ENCODE peak calls at places on chromosomes 3 and 15, in four cellular contexts. One of them, this sample, is unnamed.

GRCh38 chr3:117399311-117400068 is 689.9 kb downstream of the TUSC7 start:
- DNase-seq in body of pancreas: peak
- DNase-seq in heart left ventricle: no peak
- DNase-seq in K562: no peak
- DNase-seq in this sample: no peak

GRCh38 chr3:13508496-13508895 is 28.4 kb downstream of the HDAC11 start:
- DNase-seq in heart left ventricle: no peak
- DNase-seq in body of pancreas: no peak
- DNase-seq in K562: no peak
- DNase-seq in this sample: no peak

GRCh38 chr3:122786067-122786466 is 7.6 kb downstream of the HSPBAP1 start:
- DNase-seq in K562: no peak
- DNase-seq in body of pancreas: no peak
- DNase-seq in heart left ventricle: no peak
- DNase-seq in this sample: no peak

GRCh38 chr15:88586401-88587162 is 34.6 kb upstream of the AEN start:
- DNase-seq in heart left ventricle: no peak
- DNase-seq in body of pancreas: no peak
- DNase-seq in K562: no peak
- DNase-seq in this sample: no peak

GRCh38 chr15:71066983-71067382 is 48.3 kb upstream of the THSD4 start:
- DNase-seq in K562: no peak
- DNase-seq in heart left ventricle: no peak
- DNase-seq in body of pancreas: peak
- DNase-seq in this sample: no peak

GRCh38 chr15:62869116-62869515 is 173.4 kb upstream of the TPM1 start:
- DNase-seq in heart left ventricle: no peak
- DNase-seq in K562: no peak
- DNase-seq in body of pancreas: no peak
- DNase-seq in this sample: no peak

GRCh38 chr15:69059170-69059943 is 44.9 kb downstream of the NOX5 start:
- DNase-seq in body of pancreas: peak
- DNase-seq in K562: peak
- DNase-seq in heart left ventricle: peak
- DNase-seq in this sample: no peak

GRCh38 chr3:150599611-150600297 is 3.4 kb upstream of the SELENOT start:
- DNase-seq in heart left ventricle: no peak
- DNase-seq in K562: peak
- DNase-seq in body of pancreas: no peak
- DNase-seq in this sample: no peak

GRCh38 chr3:14274999-14275961 is 96.7 kb downstream of the LSM3 start:
- DNase-seq in K562: peak
- DNase-seq in body of pancreas: no peak
- DNase-seq in heart left ventricle: no peak
- DNase-seq in this sample: no peak

GRCh38 chr3:81674690-81675089 is 86.8 kb downstream of the GBE1 start:
- DNase-seq in body of pancreas: no peak
- DNase-seq in K562: no peak
- DNase-seq in heart left ventricle: no peak
- DNase-seq in this sample: no peak

GRCh38 chr15:88073386-88073681 is 183.2 kb downstream of the NTRK3 start:
- DNase-seq in body of pancreas: no peak
- DNase-seq in heart left ventricle: no peak
- DNase-seq in K562: no peak
- DNase-seq in this sample: no peak

GRCh38 chr3:188309437-188310269 is 155.7 kb downstream of the LPP start:
- DNase-seq in heart left ventricle: no peak
- DNase-seq in body of pancreas: no peak
- DNase-seq in K562: no peak
- DNase-seq in this sample: no peak

GRCh38 chr15:27017168-27017809 is 46.3 kb downstream of the GABRG3 start:
- DNase-seq in body of pancreas: peak
- DNase-seq in heart left ventricle: no peak
- DNase-seq in K562: peak
- DNase-seq in this sample: no peak

GRCh38 chr3:143358155-143358792 is 238.7 kb downstream of the CHST2 start:
- DNase-seq in K562: no peak
- DNase-seq in body of pancreas: no peak
- DNase-seq in heart left ventricle: no peak
- DNase-seq in this sample: no peak

GRCh38 chr15:33089878-33090757 is 104.4 kb downstream of the FMN1 start:
- DNase-seq in K562: no peak
- DNase-seq in heart left ventricle: no peak
- DNase-seq in body of pancreas: no peak
- DNase-seq in this sample: no peak

GRCh38 chr3:111737712-111738097 is 121.4 kb upstream of the PHLDB2 start:
- DNase-seq in K562: no peak
- DNase-seq in heart left ventricle: peak
- DNase-seq in body of pancreas: peak
- DNase-seq in this sample: no peak
- TF ChIP-seq POLR2A in K562: no peak
- TF ChIP-seq POLR2A in heart left ventricle: no peak
- TF ChIP-seq POLR2A in body of pancreas: no peak
- TF ChIP-seq POLR2A in this sample: no peak

GRCh38 chr3:41987627-41988026 is 25.7 kb upstream of the ULK4 start:
- DNase-seq in body of pancreas: no peak
- DNase-seq in K562: no peak
- DNase-seq in heart left ventricle: no peak
- DNase-seq in this sample: no peak
- H3K27ac ChIP-seq in body of pancreas: no peak
- H3K27ac ChIP-seq in K562: no peak
- H3K27ac ChIP-seq in heart left ventricle: no peak
- H3K27ac ChIP-seq in this sample: no peak

GRCh38 chr3:185976100-185976499 is 38.3 kb upstream of the TRA2B start:
- DNase-seq in K562: no peak
- DNase-seq in body of pancreas: no peak
- DNase-seq in heart left ventricle: no peak
- DNase-seq in this sample: no peak
- TF ChIP-seq CTCF in K562: no peak
- TF ChIP-seq CTCF in body of pancreas: no peak
- TF ChIP-seq CTCF in heart left ventricle: no peak
- TF ChIP-seq CTCF in this sample: no peak

GRCh38 chr3:32502089-32502943 is at the start of gene CMTM6:
- DNase-seq in K562: peak
- DNase-seq in body of pancreas: peak
- DNase-seq in heart left ventricle: peak
- DNase-seq in this sample: peak
- TF ChIP-seq POLR2A in K562: peak
- TF ChIP-seq POLR2A in body of pancreas: peak
- TF ChIP-seq POLR2A in heart left ventricle: peak
- TF ChIP-seq POLR2A in this sample: no peak

DNA sequence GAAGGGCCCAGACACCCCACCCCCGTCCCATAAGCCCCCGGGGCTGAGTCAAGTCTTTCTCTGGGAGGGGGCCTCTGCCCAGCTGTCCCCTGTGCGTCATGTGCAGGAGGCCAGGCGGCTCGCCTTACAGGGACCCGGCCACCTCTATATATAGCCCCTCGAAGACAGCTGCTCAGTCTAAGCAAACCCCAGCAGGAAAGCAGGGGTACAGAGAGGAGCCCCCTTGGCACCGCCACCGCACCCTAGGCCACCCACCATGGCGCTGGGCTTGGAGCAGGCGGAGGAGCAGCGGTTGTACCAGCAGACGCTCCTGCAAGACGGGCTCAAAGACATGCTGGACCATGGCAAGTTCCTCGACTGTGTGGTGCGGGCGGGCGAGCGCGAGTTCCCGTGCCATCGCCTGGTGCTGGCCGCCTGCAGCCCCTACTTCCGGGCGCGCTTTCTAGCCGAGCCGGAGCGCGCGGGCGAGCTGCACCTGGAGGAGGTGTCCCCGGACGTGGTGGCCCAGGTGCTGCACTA is at the start of gene KLHL40:
- DNase-seq in body of pancreas: no peak
- DNase-seq in heart left ventricle: peak
- DNase-seq in K562: no peak
- DNase-seq in this sample: no peak
- H3K27ac ChIP-seq in body of pancreas: no peak
- H3K27ac ChIP-seq in heart left ventricle: peak
- H3K27ac ChIP-seq in K562: no peak
- H3K27ac ChIP-seq in this sample: peak

GRCh38 chr3:159987291-159987711 is 1.3 kb upstream of the IL12A start:
- DNase-seq in heart left ventricle: no peak
- DNase-seq in K562: no peak
- DNase-seq in body of pancreas: no peak
- DNase-seq in this sample: no peak
- TF ChIP-seq CTCF in heart left ventricle: no peak
- TF ChIP-seq CTCF in K562: no peak
- TF ChIP-seq CTCF in body of pancreas: no peak
- TF ChIP-seq CTCF in this sample: no peak